ENCODE peak calls at places on chromosomes 11 and 22, in ten cellular contexts. One of them, this sample, is unnamed.

GRCh38 chr22:47090591-47091240 is 328.3 kb downstream of the TBC1D22A start:
- DNase-seq in PC-3: no peak
- DNase-seq in body of pancreas: no peak
- DNase-seq in pancreas: no peak
- DNase-seq in dorsolateral prefrontal cortex: no peak
- DNase-seq in A549: no peak
- DNase-seq in AG10803: peak; percentile 74
- DNase-seq in left ventricle myocardium inferior: no peak
- DNase-seq in GM12865: no peak
- DNase-seq in heart left ventricle: no peak
- DNase-seq in this sample: no peak

GRCh38 chr11:73140213-73141030 is 1.7 kb downstream of the FCHSD2 start:
- DNase-seq in PC-3: peak; percentile 48
- DNase-seq in left ventricle myocardium inferior: peak; percentile 40
- DNase-seq in heart left ventricle: peak; percentile 35
- DNase-seq in A549: peak; percentile 56
- DNase-seq in pancreas: peak; percentile 67
- DNase-seq in GM12865: peak; percentile 56
- DNase-seq in AG10803: peak; percentile 29
- DNase-seq in dorsolateral prefrontal cortex: no peak
- DNase-seq in body of pancreas: no peak
- DNase-seq in this sample: no peak

GRCh38 chr11:76787911-76788596 is 4.9 kb downstream of the TSKU start:
- DNase-seq in body of pancreas: peak; percentile 45
- DNase-seq in PC-3: no peak
- DNase-seq in A549: no peak
- DNase-seq in heart left ventricle: no peak
- DNase-seq in pancreas: peak; percentile 54
- DNase-seq in GM12865: no peak
- DNase-seq in left ventricle myocardium inferior: no peak
- DNase-seq in AG10803: peak; percentile 69
- DNase-seq in dorsolateral prefrontal cortex: peak; percentile 33
- DNase-seq in this sample: peak; percentile 53

GRCh38 chr11:33133761-33134160 is 27.5 kb downstream of the CSTF3 start:
- DNase-seq in PC-3: no peak
- DNase-seq in GM12865: no peak
- DNase-seq in body of pancreas: no peak
- DNase-seq in A549: no peak
- DNase-seq in pancreas: no peak
- DNase-seq in dorsolateral prefrontal cortex: no peak
- DNase-seq in heart left ventricle: no peak
- DNase-seq in left ventricle myocardium inferior: no peak
- DNase-seq in AG10803: no peak
- DNase-seq in this sample: no peak

GRCh38 chr11:68997124-68997994 is 15.7 kb downstream of the MRGPRF start:
- DNase-seq in GM12865: no peak
- DNase-seq in pancreas: no peak
- DNase-seq in AG10803: no peak
- DNase-seq in dorsolateral prefrontal cortex: peak; percentile 41
- DNase-seq in PC-3: no peak
- DNase-seq in heart left ventricle: no peak
- DNase-seq in body of pancreas: no peak
- DNase-seq in A549: no peak
- DNase-seq in left ventricle myocardium inferior: no peak
- DNase-seq in this sample: peak; percentile 47

GRCh38 chr22:42830161-42830560 is 26.9 kb downstream of the ARFGAP3 start:
- DNase-seq in body of pancreas: no peak
- DNase-seq in GM12865: no peak
- DNase-seq in PC-3: no peak
- DNase-seq in heart left ventricle: no peak
- DNase-seq in A549: no peak
- DNase-seq in AG10803: no peak
- DNase-seq in left ventricle myocardium inferior: no peak
- DNase-seq in dorsolateral prefrontal cortex: no peak
- DNase-seq in pancreas: no peak
- DNase-seq in this sample: no peak

GRCh38 chr22:46657996-46658947 is 38.1 kb downstream of the GRAMD4 start:
- DNase-seq in heart left ventricle: no peak
- DNase-seq in AG10803: no peak
- DNase-seq in left ventricle myocardium inferior: no peak
- DNase-seq in A549: no peak
- DNase-seq in PC-3: peak; percentile 76
- DNase-seq in pancreas: no peak
- DNase-seq in dorsolateral prefrontal cortex: no peak
- DNase-seq in GM12865: no peak
- DNase-seq in body of pancreas: no peak
- DNase-seq in this sample: no peak

GRCh38 chr11:120244966-120245365 is 5.0 kb downstream of the POU2F3 start:
- DNase-seq in AG10803: no peak
- DNase-seq in heart left ventricle: no peak
- DNase-seq in GM12865: no peak
- DNase-seq in PC-3: no peak
- DNase-seq in A549: no peak
- DNase-seq in left ventricle myocardium inferior: no peak
- DNase-seq in body of pancreas: no peak
- DNase-seq in pancreas: no peak
- DNase-seq in dorsolateral prefrontal cortex: no peak
- DNase-seq in this sample: no peak

GRCh38 chr11:73510106-73510505 is 87.8 kb downstream of the FAM168A start:
- DNase-seq in dorsolateral prefrontal cortex: no peak
- DNase-seq in GM12865: no peak
- DNase-seq in AG10803: no peak
- DNase-seq in A549: no peak
- DNase-seq in PC-3: no peak
- DNase-seq in heart left ventricle: no peak
- DNase-seq in body of pancreas: no peak
- DNase-seq in left ventricle myocardium inferior: no peak
- DNase-seq in pancreas: no peak
- DNase-seq in this sample: no peak

GRCh38 chr22:44127353-44127752 is 53.4 kb upstream of the PARVG start:
- DNase-seq in pancreas: no peak
- DNase-seq in left ventricle myocardium inferior: no peak
- DNase-seq in body of pancreas: peak; percentile 36
- DNase-seq in heart left ventricle: peak; percentile 51
- DNase-seq in AG10803: no peak
- DNase-seq in PC-3: no peak
- DNase-seq in dorsolateral prefrontal cortex: peak; percentile 15
- DNase-seq in A549: no peak
- DNase-seq in GM12865: no peak
- DNase-seq in this sample: no peak

GRCh38 chr11:2989551-2989950 is 2.6 kb downstream of the NAP1L4 start:
- DNase-seq in left ventricle myocardium inferior: no peak
- DNase-seq in heart left ventricle: no peak
- DNase-seq in AG10803: no peak
- DNase-seq in body of pancreas: no peak
- DNase-seq in pancreas: no peak
- DNase-seq in dorsolateral prefrontal cortex: no peak
- DNase-seq in PC-3: no peak
- DNase-seq in A549: no peak
- DNase-seq in GM12865: peak; percentile 62
- DNase-seq in this sample: no peak

GRCh38 chr22:38570841-38571364 is 920 bp upstream of the DMC1 start:
- DNase-seq in GM12865: peak; percentile 53
- DNase-seq in body of pancreas: peak; percentile 26
- DNase-seq in PC-3: peak; percentile 35
- DNase-seq in A549: peak; percentile 9
- DNase-seq in left ventricle myocardium inferior: peak; percentile 26
- DNase-seq in AG10803: peak; percentile 39
- DNase-seq in heart left ventricle: peak; percentile 45
- DNase-seq in dorsolateral prefrontal cortex: peak; percentile 87
- DNase-seq in pancreas: peak; percentile 62
- DNase-seq in this sample: peak; percentile 40

GRCh38 chr22:42939451-42939881 is 75.5 kb downstream of the PACSIN2 start:
- DNase-seq in PC-3: peak; percentile 40
- DNase-seq in dorsolateral prefrontal cortex: no peak
- DNase-seq in pancreas: no peak
- DNase-seq in A549: no peak
- DNase-seq in left ventricle myocardium inferior: no peak
- DNase-seq in GM12865: no peak
- DNase-seq in AG10803: peak; percentile 43
- DNase-seq in heart left ventricle: no peak
- DNase-seq in body of pancreas: no peak
- DNase-seq in this sample: no peak

GRCh38 chr11:134333951-134334350 is 2.2 kb downstream of the GLB1L2 start:
- DNase-seq in body of pancreas: no peak
- DNase-seq in pancreas: no peak
- DNase-seq in AG10803: no peak
- DNase-seq in A549: no peak
- DNase-seq in GM12865: no peak
- DNase-seq in dorsolateral prefrontal cortex: no peak
- DNase-seq in PC-3: no peak
- DNase-seq in heart left ventricle: no peak
- DNase-seq in left ventricle myocardium inferior: no peak
- DNase-seq in this sample: no peak

GRCh38 chr11:82900277-82901164 is at the start of gene PRCP:
- DNase-seq in left ventricle myocardium inferior: peak; percentile 92
- DNase-seq in GM12865: peak; percentile 94
- DNase-seq in pancreas: peak; percentile 91
- DNase-seq in AG10803: peak; percentile 87
- DNase-seq in body of pancreas: peak; percentile 97
- DNase-seq in A549: peak; percentile 94
- DNase-seq in dorsolateral prefrontal cortex: peak; percentile 95
- DNase-seq in PC-3: peak; percentile 96
- DNase-seq in heart left ventricle: peak; percentile 94
- DNase-seq in this sample: peak; percentile 96

GRCh38 chr11:82902086-82902485 is 550 bp downstream of the DDIAS start:
- DNase-seq in pancreas: no peak
- DNase-seq in GM12865: no peak
- DNase-seq in heart left ventricle: no peak
- DNase-seq in AG10803: no peak
- DNase-seq in dorsolateral prefrontal cortex: no peak
- DNase-seq in PC-3: no peak
- DNase-seq in left ventricle myocardium inferior: no peak
- DNase-seq in body of pancreas: no peak
- DNase-seq in A549: no peak
- DNase-seq in this sample: no peak

GRCh38 chr11:82903843-82904586 is 2.5 kb downstream of the DDIAS start:
- DNase-seq in pancreas: no peak
- DNase-seq in AG10803: no peak
- DNase-seq in GM12865: no peak
- DNase-seq in left ventricle myocardium inferior: no peak
- DNase-seq in A549: no peak
- DNase-seq in PC-3: no peak
- DNase-seq in heart left ventricle: no peak
- DNase-seq in dorsolateral prefrontal cortex: no peak
- DNase-seq in body of pancreas: no peak
- DNase-seq in this sample: no peak

GRCh38 chr11:82901165-82901938 is at the start of gene DDIAS:
- DNase-seq in A549: peak; percentile 92
- DNase-seq in body of pancreas: peak; percentile 98
- DNase-seq in GM12865: peak; percentile 98
- DNase-seq in heart left ventricle: peak; percentile 94
- DNase-seq in pancreas: peak; percentile 89
- DNase-seq in dorsolateral prefrontal cortex: peak; percentile 94
- DNase-seq in left ventricle myocardium inferior: peak; percentile 93
- DNase-seq in AG10803: peak; percentile 96
- DNase-seq in PC-3: peak; percentile 100
- DNase-seq in this sample: peak; percentile 94

DNA sequence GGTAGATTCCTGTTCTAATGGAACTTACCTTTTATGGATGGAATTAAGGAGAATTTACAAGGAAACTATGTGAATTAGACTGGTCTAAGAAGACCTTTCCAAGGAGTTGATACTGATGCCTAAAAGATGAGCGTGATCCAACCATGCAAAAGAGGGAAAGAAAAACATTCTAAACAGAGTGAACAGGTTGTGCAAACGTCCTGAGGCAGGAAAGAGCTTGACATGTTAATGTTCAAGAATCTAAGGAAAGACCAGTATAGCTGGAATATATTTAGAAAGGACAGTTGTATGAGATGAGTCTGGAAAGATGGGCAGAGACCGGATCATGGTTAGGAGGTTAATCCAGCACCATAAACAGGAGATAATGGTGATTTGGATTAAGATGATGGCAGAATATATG is 1.3 kb downstream of the DDIAS start:
- DNase-seq in GM12865: no peak
- DNase-seq in PC-3: no peak
- DNase-seq in heart left ventricle: no peak
- DNase-seq in dorsolateral prefrontal cortex: no peak
- DNase-seq in left ventricle myocardium inferior: no peak
- DNase-seq in A549: no peak
- DNase-seq in pancreas: no peak
- DNase-seq in body of pancreas: no peak
- DNase-seq in AG10803: no peak
- DNase-seq in this sample: no peak
- H3K4me3 ChIP-seq in GM12865: peak overlapping the region; percentile 64
- H3K4me3 ChIP-seq in PC-3: peak overlapping the region; percentile 83
- H3K4me3 ChIP-seq in heart left ventricle: no peak overlapping the region
- H3K4me3 ChIP-seq in dorsolateral prefrontal cortex: no peak overlapping the region
- H3K4me3 ChIP-seq in left ventricle myocardium inferior: no peak overlapping the region
- H3K4me3 ChIP-seq in A549: no peak overlapping the region
- H3K4me3 ChIP-seq in pancreas: no peak overlapping the region
- H3K4me3 ChIP-seq in body of pancreas: no peak overlapping the region
- H3K4me3 ChIP-seq in AG10803: no peak overlapping the region
- H3K4me3 ChIP-seq in this sample: no peak overlapping the region

GRCh38 chr11:26946209-26946828 is 47.6 kb upstream of the FIBIN start:
- DNase-seq in heart left ventricle: no peak
- DNase-seq in body of pancreas: no peak
- DNase-seq in dorsolateral prefrontal cortex: no peak
- DNase-seq in pancreas: no peak
- DNase-seq in AG10803: peak; percentile 90
- DNase-seq in A549: no peak
- DNase-seq in left ventricle myocardium inferior: no peak
- DNase-seq in GM12865: no peak
- DNase-seq in PC-3: no peak
- DNase-seq in this sample: no peak
- H3K4me3 ChIP-seq in heart left ventricle: no peak overlapping the region
- H3K4me3 ChIP-seq in body of pancreas: no peak overlapping the region
- H3K4me3 ChIP-seq in dorsolateral prefrontal cortex: no peak overlapping the region
- H3K4me3 ChIP-seq in pancreas: no peak overlapping the region
- H3K4me3 ChIP-seq in AG10803: no peak overlapping the region
- H3K4me3 ChIP-seq in A549: no peak overlapping the region
- H3K4me3 ChIP-seq in left ventricle myocardium inferior: no peak overlapping the region
- H3K4me3 ChIP-seq in GM12865: no peak overlapping the region
- H3K4me3 ChIP-seq in PC-3: no peak overlapping the region
- H3K4me3 ChIP-seq in this sample: no peak overlapping the region

DNA sequence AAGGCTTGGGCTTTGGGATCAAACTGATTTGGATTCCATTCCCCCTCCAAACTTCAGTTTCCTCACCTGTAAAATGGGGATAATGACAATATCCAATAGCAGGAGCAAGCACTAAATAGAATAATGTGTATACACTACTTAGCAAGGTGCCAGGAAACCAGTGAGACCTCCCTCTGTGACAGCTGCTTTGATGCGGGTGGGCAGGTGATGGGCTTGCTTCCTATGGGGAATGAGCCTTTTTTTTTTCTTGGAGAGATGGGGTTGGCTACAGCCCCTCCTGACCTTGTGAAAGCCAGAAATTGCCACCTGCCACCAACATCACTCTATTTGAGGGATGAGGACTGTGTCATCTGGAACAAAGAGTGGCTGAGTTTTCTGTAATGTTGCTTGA is 1.1 kb downstream of the CD82 start:
- DNase-seq in body of pancreas: no peak
- DNase-seq in A549: no peak
- DNase-seq in dorsolateral prefrontal cortex: no peak
- DNase-seq in PC-3: no peak
- DNase-seq in pancreas: peak; percentile 25
- DNase-seq in left ventricle myocardium inferior: no peak
- DNase-seq in AG10803: no peak
- DNase-seq in heart left ventricle: no peak
- DNase-seq in GM12865: no peak
- DNase-seq in this sample: no peak
- H3K4me3 ChIP-seq in body of pancreas: no peak overlapping the region
- H3K4me3 ChIP-seq in A549: no peak overlapping the region
- H3K4me3 ChIP-seq in dorsolateral prefrontal cortex: peak overlapping the region; percentile 75
- H3K4me3 ChIP-seq in PC-3: no peak overlapping the region
- H3K4me3 ChIP-seq in pancreas: no peak overlapping the region
- H3K4me3 ChIP-seq in left ventricle myocardium inferior: peak overlapping the region; percentile 77
- H3K4me3 ChIP-seq in AG10803: no peak overlapping the region
- H3K4me3 ChIP-seq in heart left ventricle: peak overlapping the region; percentile 55
- H3K4me3 ChIP-seq in GM12865: peak overlapping the region; percentile 78
- H3K4me3 ChIP-seq in this sample: no peak overlapping the region

GRCh38 chr11:309558-309855 is 1.9 kb downstream of the IFITM2 start:
- DNase-seq in body of pancreas: no peak
- DNase-seq in A549: no peak
- DNase-seq in GM12865: no peak
- DNase-seq in heart left ventricle: no peak
- DNase-seq in dorsolateral prefrontal cortex: no peak
- DNase-seq in PC-3: no peak
- DNase-seq in left ventricle myocardium inferior: no peak
- DNase-seq in pancreas: no peak
- DNase-seq in AG10803: no peak
- DNase-seq in this sample: no peak
- H3K4me3 ChIP-seq in body of pancreas: no peak overlapping the region
- H3K4me3 ChIP-seq in A549: peak overlapping the region; percentile 41
- H3K4me3 ChIP-seq in GM12865: peak overlapping the region; percentile 64
- H3K4me3 ChIP-seq in heart left ventricle: peak overlapping the region; percentile 58
- H3K4me3 ChIP-seq in dorsolateral prefrontal cortex: peak overlapping the region; percentile 47
- H3K4me3 ChIP-seq in PC-3: peak overlapping the region; percentile 59
- H3K4me3 ChIP-seq in left ventricle myocardium inferior: peak overlapping the region; percentile 67
- H3K4me3 ChIP-seq in pancreas: peak overlapping the region; percentile 2
- H3K4me3 ChIP-seq in AG10803: peak overlapping the region; percentile 83
- H3K4me3 ChIP-seq in this sample: peak overlapping the region; percentile 81

This sample was measured in breast epithelium.